ENCODE peak calls at places on chromosomes 3 and 15, in eight cellular contexts. K is GM23248, W is epithelial cell of esophagus, A is AG04449, P is adrenal gland, D is fibroblast of lung, M is pancreas, I is uterus. S is an unnamed sample.

GRCh38 chr3:35727179-35727578 is 87.9 kb downstream of the ARPP21 start:
- DNase-seq in K (no peak), W (peak; percentile 5), A (no peak), P (no peak), D (no peak), M (no peak), I (no peak), S (peak; percentile 1)

GRCh38 chr3:102057781-102058421 is 208.6 kb downstream of the NFKBIZ start:
- DNase-seq in K (no peak), W (no peak), A (no peak), P (no peak), D (no peak), M (no peak), I (no peak), S (peak; percentile 61)

GRCh38 chr15:41585140-41586047 is 26.4 kb downstream of the TYRO3 start:
- DNase-seq in K (peak; percentile 84), W (peak; percentile 48), A (no peak), P (peak; percentile 72), D (peak; percentile 61), M (peak; percentile 67), I (peak; percentile 56), S (peak; percentile 46)

GRCh38 chr15:60589253-60589652 is 110.3 kb upstream of the ICE2 start:
- DNase-seq in K (no peak), W (no peak), A (no peak), P (no peak), D (no peak), M (no peak), I (no peak), S (peak; percentile 32)

GRCh38 chr15:98674336-98674735 is 26.0 kb downstream of the IGF1R start:
- DNase-seq in K (no peak), W (no peak), A (no peak), P (no peak), D (no peak), M (peak; percentile 41), I (no peak), S (peak; percentile 81)

GRCh38 chr3:61541694-61542093 is 19.7 kb upstream of the PTPRG start:
- DNase-seq in K (no peak), W (no peak), A (no peak), P (no peak), D (no peak), M (no peak), I (no peak), S (no peak)

GRCh38 chr3:121545049-121545563 is 682 bp downstream of the POLQ start:
- DNase-seq in K (peak; percentile 49), W (no peak), A (no peak), P (no peak), D (no peak), M (no peak), I (no peak), S (peak; percentile 28)

GRCh38 chr3:11434017-11434526 is 161.9 kb downstream of the ATG7 start:
- DNase-seq in K (peak; percentile 88), W (peak; percentile 46), A (peak; percentile 58), P (peak; percentile 68), D (peak; percentile 78), M (peak; percentile 6), I (peak; percentile 82), S (no peak)

GRCh38 chr3:166248784-166249183 is 411.6 kb upstream of the BCHE start:
- DNase-seq in K (no peak), W (peak; percentile 43), A (no peak), P (no peak), D (no peak), M (no peak), I (no peak), S (no peak)

GRCh38 chr3:155356594-155357370 is 63.3 kb upstream of the STRIT1 start:
- DNase-seq in K (peak; percentile 28), W (no peak), A (no peak), P (no peak), D (no peak), M (no peak), I (no peak), S (no peak)

GRCh38 chr15:89358755-89359439 is 24.3 kb upstream of the POLG start:
- DNase-seq in K (peak; percentile 82), W (peak; percentile 70), A (no peak), P (peak; percentile 87), D (peak; percentile 73), M (peak; percentile 61), I (peak; percentile 40), S (peak; percentile 72)

GRCh38 chr15:35705030-35705884 is 159.3 kb upstream of the DPH6 start:
- DNase-seq in K (no peak), W (no peak), A (no peak), P (no peak), D (no peak), M (no peak), I (no peak), S (no peak)

GRCh38 chr3:32855350-32855953 is 37.7 kb downstream of the TRIM71 start:
- DNase-seq in K (no peak), W (no peak), A (no peak), P (no peak), D (no peak), M (no peak), I (no peak), S (no peak)

GRCh38 chr15:50077655-50078054 is 41.4 kb downstream of the ATP8B4 start:
- DNase-seq in K (no peak), W (no peak), A (no peak), P (no peak), D (no peak), M (no peak), I (peak; percentile 49), S (no peak)

GRCh38 chr3:8869613-8870012 is 93.7 kb downstream of the RAD18 start:
- DNase-seq in K (peak; percentile 95), W (peak; percentile 99), A (peak; percentile 91), P (no peak), D (peak; percentile 74), M (no peak), I (no peak), S (peak; percentile 2)

GRCh38 chr3:36434682-36435426 is 54.5 kb downstream of the STAC start:
- DNase-seq in K (peak; percentile 81), W (peak; percentile 68), A (no peak), P (no peak), D (peak; percentile 8), M (no peak), I (no peak), S (no peak)

GRCh38 chr15:101049856-101050646 is 130.9 kb downstream of the LRRK1 start:
- DNase-seq in K (no peak), W (no peak), A (no peak), P (peak; percentile 33), D (peak; percentile 47), M (no peak), I (peak; percentile 32), S (no peak)

DNA sequence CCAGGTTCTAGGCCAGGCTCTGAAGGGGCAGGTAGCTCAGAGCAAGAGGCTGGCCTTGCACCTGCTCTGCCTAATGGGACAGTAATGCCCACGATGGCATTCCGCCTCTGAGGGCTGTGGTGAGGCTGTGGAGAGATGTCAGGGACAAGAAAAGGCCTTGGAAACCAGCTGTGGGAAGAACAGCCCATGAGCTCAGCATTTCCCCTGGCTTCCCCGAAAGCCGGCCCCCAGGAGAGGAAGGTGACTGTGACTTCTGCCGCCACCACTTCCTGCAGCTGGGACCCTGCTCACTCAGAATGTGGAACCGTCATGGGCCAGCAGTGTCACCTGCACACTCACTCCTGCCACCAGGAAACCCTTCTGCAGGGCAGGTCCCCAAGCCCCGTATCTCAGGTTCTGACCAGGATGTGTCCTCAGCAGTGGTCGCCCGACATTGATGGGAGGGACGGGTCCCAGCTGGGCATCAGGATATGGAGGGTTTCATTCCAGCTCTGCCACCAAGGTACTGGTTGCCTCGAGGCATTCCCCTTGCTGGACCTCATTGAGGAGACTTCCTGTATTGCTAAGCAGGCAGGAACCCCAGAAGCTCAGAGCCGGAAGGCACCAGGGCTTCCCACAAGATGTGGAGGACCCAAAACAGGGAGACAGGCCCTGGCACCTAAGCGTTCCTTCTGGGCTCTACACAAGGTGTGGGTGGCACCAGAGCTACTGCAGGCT is 30.7 kb downstream of the SEMA7A start:
- DNase-seq in K (no peak), W (no peak), A (no peak), P (no peak), D (no peak), M (no peak), I (no peak), S (peak; percentile 48)
- H3K4me3 ChIP-seq in K (no peak overlapping the region), W (no peak overlapping the region), A (no peak overlapping the region), P (no peak overlapping the region), D (no peak overlapping the region), M (no peak overlapping the region), I (no peak overlapping the region), S (no peak overlapping the region)

GRCh38 chr15:38255690-38256089 is 3.1 kb downstream of the SPRED1 start:
- DNase-seq in K (peak; percentile 40), W (no peak), A (no peak), P (no peak), D (no peak), M (no peak), I (no peak), S (no peak)
- H3K4me3 ChIP-seq in K (peak overlapping the region; percentile 86), W (peak overlapping the region; percentile 10), A (peak overlapping the region; percentile 91), P (no peak overlapping the region), D (peak overlapping the region; percentile 99), M (peak overlapping the region; percentile 95), I (no peak overlapping the region), S (no peak overlapping the region)

GRCh38 chr3:64687781-64688515 is at the start of gene ADAMTS9:
- DNase-seq in K (peak; percentile 84), W (peak; percentile 37), A (no peak), P (peak; percentile 85), D (peak; percentile 87), M (peak; percentile 52), I (peak; percentile 84), S (peak; percentile 52)
- H3K4me3 ChIP-seq in K (peak within 1 kb of the TSS; percentile 91), W (peak within 1 kb of the TSS; percentile 28), A (peak within 1 kb of the TSS; percentile 65), P (peak within 1 kb of the TSS; percentile 23), D (peak within 1 kb of the TSS; percentile 84), M (peak within 1 kb of the TSS; percentile 53), I (peak within 1 kb of the TSS; percentile 69), S (peak within 1 kb of the TSS; percentile 48)

DNA sequence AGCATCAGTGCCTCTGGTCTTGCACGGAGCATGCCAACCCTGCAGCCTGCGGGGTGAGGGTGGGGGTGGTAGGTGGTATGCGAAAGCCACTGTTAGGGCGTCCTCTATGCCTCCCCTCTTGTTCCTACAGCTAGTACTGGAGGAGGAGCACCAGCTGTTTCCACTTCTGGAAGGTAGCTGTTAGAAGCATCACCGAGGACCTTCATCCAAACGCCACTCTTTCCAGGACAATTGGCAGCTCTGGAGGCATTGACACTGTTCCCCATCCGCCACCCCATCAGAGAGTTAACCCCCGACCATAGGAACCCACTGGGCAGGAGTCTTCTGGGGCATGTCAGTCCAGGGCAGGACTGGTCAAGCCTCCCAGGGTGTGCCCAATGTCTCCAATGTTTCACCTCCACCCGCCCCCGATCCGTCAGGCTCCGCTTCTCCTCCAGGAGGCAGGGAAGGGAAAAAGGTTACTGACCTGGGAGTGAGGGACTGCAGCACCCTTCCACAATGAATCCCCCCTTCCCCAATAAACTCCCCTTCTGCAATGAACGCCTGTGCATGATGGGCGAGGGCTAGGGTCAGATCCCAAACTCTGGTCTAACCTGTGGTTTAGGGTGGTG is 487 bp downstream of the DUOX2 start:
- DNase-seq in K (no peak), W (no peak), A (no peak), P (no peak), D (no peak), M (no peak), I (no peak), S (no peak)
- H3K4me3 ChIP-seq in K (no peak overlapping the region), W (no peak overlapping the region), A (no peak overlapping the region), P (no peak overlapping the region), D (no peak overlapping the region), M (peak overlapping the region; percentile 35), I (no peak overlapping the region), S (no peak overlapping the region)

S was measured in small intestine.